ENCODE peak calls at places on chromosome X, in five cellular contexts. X is breast epithelium; E is ovary; T is CD8-positive, alpha-beta T cell; W is body of pancreas. Y is an unnamed sample.

GRCh38 chrX:15680401-15680800 is 15.8 kb upstream of the CLTRN start:
- DNase-seq in T (no peak), W (no peak), X (no peak), E (no peak), Y (no peak)

GRCh38 chrX:134374294-134374693 is 85.7 kb upstream of the HPRT1 start:
- DNase-seq in W (no peak), T (no peak), X (no peak), E (no peak), Y (no peak)

GRCh38 chrX:48584698-48585097 is 10.4 kb downstream of the RBM3 start:
- DNase-seq in X (no peak), E (no peak), W (no peak), T (no peak), Y (no peak)

GRCh38 chrX:42992199-42992943 is 214.4 kb upstream of the PPP1R2C start:
- DNase-seq in X (no peak), E (no peak), W (no peak), T (no peak), Y (no peak)

GRCh38 chrX:100680756-100681155 is 36.8 kb downstream of the SRPX2 start:
- DNase-seq in W (no peak), E (no peak), X (no peak), T (no peak), Y (no peak)

GRCh38 chrX:76148011-76148665 is 24.7 kb upstream of the PBDC1 start:
- DNase-seq in E (peak; percentile 13), W (no peak), T (no peak), X (no peak), Y (no peak)

GRCh38 chrX:97685753-97686152 is 802.0 kb downstream of the RPA4 start:
- DNase-seq in W (peak; percentile 30), X (no peak), T (no peak), E (no peak), Y (no peak)

GRCh38 chrX:118346258-118347094 is 570 bp downstream of the WDR44 start:
- DNase-seq in T (peak; percentile 3), W (peak; percentile 39), E (peak; percentile 33), X (peak; percentile 27), Y (peak; percentile 44)

GRCh38 chrX:130578906-130579305 is 177.1 kb downstream of the RBMX2 start:
- DNase-seq in T (no peak), E (no peak), W (no peak), X (no peak), Y (no peak)

GRCh38 chrX:69163936-69164741 is 1.1 kb downstream of the PJA1 start:
- DNase-seq in E (peak; percentile 37), X (no peak), T (peak; percentile 8), W (peak; percentile 48), Y (no peak)

GRCh38 chrX:29496636-29497180 is 718.7 kb upstream of the MAGEB2 start:
- DNase-seq in T (no peak), W (no peak), X (no peak), E (no peak), Y (no peak)

GRCh38 chrX:12791253-12792228 is at the start of gene PRPS2:
- DNase-seq in E (peak; percentile 82), X (peak; percentile 24), T (peak; percentile 43), W (peak; percentile 79), Y (peak; percentile 67)

GRCh38 chrX:131762802-131763234 is 218.9 kb downstream of the OR13H1 start:
- DNase-seq in E (peak; percentile 62), W (peak; percentile 72), T (no peak), X (peak; percentile 61), Y (peak; percentile 63)

GRCh38 chrX:69501433-69501832 is 2.7 kb upstream of the NALF2 start:
- DNase-seq in X (no peak), T (no peak), E (no peak), W (peak; percentile 66), Y (peak; percentile 21)

GRCh38 chrX:136189222-136189621 is 41.9 kb downstream of the FHL1 start:
- DNase-seq in T (no peak), W (peak; percentile 41), E (no peak), X (no peak), Y (no peak)

GRCh38 chrX:23904096-23904495 is 3.6 kb downstream of the APOO start:
- DNase-seq in T (no peak), W (no peak), E (no peak), X (no peak), Y (no peak)

GRCh38 chrX:2689773-2690666 is 1.1 kb upstream of the CD99 start:
- DNase-seq in T (no peak), E (no peak), W (peak; percentile 87), X (no peak), Y (no peak)

GRCh38 chrX:137195991-137196390 is 162.2 kb upstream of the GPR101 start:
- DNase-seq in T (no peak), X (no peak), W (no peak), E (no peak), Y (no peak)

GRCh38 chrX:108167211-108167872 is 75.8 kb downstream of the ATG4A start:
- DNase-seq in T (no peak), W (no peak), E (peak; percentile 12), X (no peak), Y (no peak)

GRCh38 chrX:140713174-140713539 is 3.6 kb downstream of the LINC00632 start:
- DNase-seq in E (no peak), T (no peak), W (no peak), X (no peak), Y (no peak)
- H3K4me3 ChIP-seq in E (no peak overlapping the region), T (no peak overlapping the region), W (no peak overlapping the region), X (peak overlapping the region; percentile 42), Y (no peak overlapping the region)

GRCh38 chrX:71098951-71099506 is 3.4 kb downstream of the FOXO4 start:
- DNase-seq in X (no peak), T (no peak), E (no peak), W (no peak), Y (no peak)

GRCh38 chrX:71095971-71096701 is 485 bp downstream of the FOXO4 start:
- DNase-seq in X (no peak), T (no peak), E (no peak), W (peak; percentile 10), Y (peak; percentile 51)

GRCh38 chrX:71099736-71100135 is 4.1 kb downstream of the FOXO4 start:
- DNase-seq in W (no peak), T (no peak), X (no peak), E (no peak), Y (no peak)

GRCh38 chrX:71096702-71097032 is 1.0 kb downstream of the FOXO4 start:
- DNase-seq in E (no peak), T (no peak), W (no peak), X (no peak), Y (no peak)

GRCh38 chrX:71098302-71098701 is 2.7 kb downstream of the FOXO4 start:
- DNase-seq in X (peak; percentile 51), T (peak; percentile 48), W (peak; percentile 68), E (peak; percentile 47), Y (peak; percentile 44)
- TF ChIP-seq CTCF in X (no peak), T (peak; percentile 56), W (peak; percentile 33), E (peak; percentile 39), Y (peak; percentile 51)

GRCh38 chrX:34868633-34869032 is 74.0 kb upstream of the FAM47B start:
- DNase-seq in X (no peak), E (no peak), T (no peak), W (no peak), Y (no peak)
- H3K4me3 ChIP-seq in X (no peak overlapping the region), E (no peak overlapping the region), T (no peak overlapping the region), W (no peak overlapping the region), Y (no peak overlapping the region)

DNA sequence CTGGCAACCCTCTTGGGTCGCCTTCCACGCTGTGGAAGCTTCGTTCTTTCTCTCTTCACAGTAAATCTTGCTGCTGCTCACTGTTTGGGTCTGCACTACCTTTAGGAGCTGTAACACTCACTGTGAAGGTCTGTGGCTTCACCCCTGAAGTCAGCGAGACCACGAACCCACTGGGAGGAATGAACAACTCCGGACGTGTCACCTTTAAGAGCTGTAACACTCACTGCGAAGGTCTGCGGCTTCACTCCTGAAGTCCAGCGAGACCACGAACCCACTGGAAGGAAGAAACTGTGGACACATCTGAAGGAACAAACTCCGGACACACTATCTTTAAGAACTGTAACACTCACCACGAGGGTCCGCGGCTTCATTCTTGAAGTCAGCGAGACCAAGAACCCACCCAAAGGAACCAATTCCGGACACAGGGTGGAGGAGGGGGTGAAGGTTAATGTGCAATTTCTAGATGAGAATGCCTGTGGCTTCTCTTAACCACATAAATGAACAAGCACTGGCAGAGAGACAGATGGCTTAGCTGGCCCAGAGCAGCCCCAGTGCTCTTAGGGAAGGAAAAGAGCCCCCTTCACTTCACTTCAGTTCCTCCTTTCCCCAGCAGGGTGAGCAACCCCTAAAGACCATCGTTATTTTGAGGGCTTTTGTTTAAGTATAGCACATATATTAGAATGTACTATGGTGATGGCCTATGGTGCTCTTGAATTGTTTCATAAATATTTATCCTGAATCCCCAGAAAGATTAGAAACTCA is 73.0 kb downstream of the LUZP4 start:
- DNase-seq in T (no peak), X (no peak), E (no peak), W (no peak), Y (no peak)
- TF ChIP-seq CTCF in T (no peak), X (no peak), E (no peak), W (no peak), Y (no peak)

DNA sequence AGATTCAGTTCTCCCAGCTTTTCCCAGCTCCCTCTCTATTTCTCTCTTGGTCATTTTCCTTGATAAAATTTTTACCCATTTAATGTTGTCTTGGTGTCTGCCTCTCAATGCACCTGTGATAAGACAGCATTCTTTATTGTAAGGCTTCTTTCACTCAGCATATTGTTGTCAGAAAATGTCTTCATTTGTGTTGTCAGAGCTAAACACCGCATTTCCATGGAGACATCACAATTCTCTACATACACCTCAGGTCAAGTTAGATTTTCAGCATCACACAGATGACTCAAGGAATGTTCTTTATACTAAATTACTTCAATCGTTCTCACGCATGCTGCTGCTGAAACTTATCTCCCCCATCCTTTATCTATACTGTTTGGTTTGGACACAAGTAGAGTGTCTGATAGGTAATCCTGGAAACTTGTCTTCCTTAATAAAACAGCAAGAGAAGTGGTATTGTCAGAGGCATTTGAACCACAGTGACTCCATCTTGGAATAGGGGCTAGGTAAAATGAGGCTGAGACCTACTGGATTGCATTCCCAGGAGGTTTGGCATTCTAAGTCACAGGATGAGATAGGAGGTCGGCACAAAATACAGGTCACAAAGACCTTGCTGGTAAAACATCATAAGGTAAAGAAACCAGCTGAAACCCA is 41.3 kb upstream of the EFHC2 start:
- DNase-seq in X (no peak), W (no peak), E (no peak), T (no peak), Y (no peak)
- H3K4me3 ChIP-seq in X (no peak overlapping the region), W (no peak overlapping the region), E (no peak overlapping the region), T (no peak overlapping the region), Y (no peak overlapping the region)

DNA sequence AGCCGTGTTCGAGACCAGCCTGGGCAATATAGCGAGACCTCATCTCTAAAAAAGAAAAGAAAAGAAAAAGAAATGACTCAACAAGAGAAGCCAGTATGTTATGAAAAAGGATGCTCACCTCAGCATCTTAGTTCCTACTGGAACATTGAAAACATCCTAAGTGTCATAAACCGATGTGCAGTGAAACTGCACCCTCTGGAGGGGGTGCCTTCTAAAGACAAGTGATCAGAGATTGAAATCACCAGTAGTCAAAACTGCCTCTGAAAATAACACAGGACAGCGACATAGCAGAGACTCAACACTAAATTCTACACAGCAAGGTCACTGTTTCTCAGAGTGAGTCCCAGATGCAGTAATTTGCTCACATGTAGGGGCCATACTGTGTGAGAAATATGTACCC is 28.0 kb upstream of the ATP6AP2 start:
- DNase-seq in T (no peak), W (no peak), X (no peak), E (no peak), Y (no peak)
- TF ChIP-seq CTCF in T (no peak), W (no peak), X (no peak), E (no peak), Y (no peak)